ENCODE peak calls at places on chromosomes 16 and 17, in four cellular contexts. X is colonic mucosa; H is CD4-positive, alpha-beta memory T cell; U is A549. Q is an unnamed sample.

GRCh38 chr17:64747938-64748540 is 85.9 kb upstream of the SMURF2 start:
- DNase-seq in X (no peak), H (no peak), U (no peak), Q (no peak)

GRCh38 chr17:67221062-67221998 is 23.7 kb downstream of the HELZ start:
- DNase-seq in X (no peak), H (peak; percentile 33), U (peak; percentile 57), Q (no peak)

GRCh38 chr17:5668557-5669138 is 84.3 kb upstream of the NLRP1 start:
- DNase-seq in X (no peak), H (no peak), U (no peak), Q (no peak)

GRCh38 chr17:49971199-49971847 is 2.3 kb downstream of the DLX4 start:
- DNase-seq in X (no peak), H (no peak), U (no peak), Q (no peak)

GRCh38 chr16:5070431-5071186 is 1.0 kb upstream of the ALG1 start:
- DNase-seq in X (no peak), H (no peak), U (no peak), Q (no peak)

GRCh38 chr17:29909604-29910003 is 20.4 kb downstream of the SSH2 start:
- DNase-seq in X (no peak), H (no peak), U (no peak), Q (no peak)

GRCh38 chr17:58005031-58005727 is 1.9 kb downstream of the SRSF1 start:
- DNase-seq in X (peak; percentile 24), H (no peak), U (no peak), Q (no peak)

GRCh38 chr16:78957328-78958100 is 643.0 kb downstream of the MAF start:
- DNase-seq in X (no peak), H (peak; percentile 3), U (no peak), Q (no peak)

GRCh38 chr17:68302666-68303065 is 11.4 kb downstream of the ARSG start:
- DNase-seq in X (no peak), H (no peak), U (no peak), Q (no peak)

GRCh38 chr17:7034955-7035590 is 742 bp upstream of the SLC16A13 start:
- DNase-seq in X (no peak), H (peak; percentile 65), U (no peak), Q (peak; percentile 74)

GRCh38 chr17:57440522-57441269 is 184.4 kb downstream of the MSI2 start:
- DNase-seq in X (peak; percentile 59), H (peak; percentile 56), U (peak; percentile 59), Q (no peak)

GRCh38 chr16:26801628-26802027 is 265.1 kb upstream of the C16orf82 start:
- DNase-seq in X (no peak), H (no peak), U (no peak), Q (no peak)

GRCh38 chr16:9033125-9033830 is 58.2 kb upstream of the HAPSTR1 start:
- DNase-seq in X (peak; percentile 69), H (no peak), U (peak; percentile 81), Q (peak; percentile 31)

GRCh38 chr17:40696651-40697072 is 6.9 kb downstream of the KRT24 start:
- DNase-seq in X (no peak), H (no peak), U (no peak), Q (no peak)

GRCh38 chr16:53974484-53975115 is 270.6 kb downstream of the FTO start:
- DNase-seq in X (no peak), H (no peak), U (no peak), Q (no peak)

GRCh38 chr17:10292057-10292931 is 80.5 kb downstream of the MYH13 start:
- DNase-seq in X (no peak), H (no peak), U (no peak), Q (no peak)

GRCh38 chr16:24328835-24329418 is 72.8 kb downstream of the CACNG3 start:
- DNase-seq in X (no peak), H (no peak), U (no peak), Q (no peak)

GRCh38 chr17:44256671-44257070 is 11.3 kb downstream of the SLC4A1 start:
- DNase-seq in X (no peak), H (no peak), U (no peak), Q (no peak)

GRCh38 chr17:44255915-44256314 is 12.0 kb downstream of the SLC4A1 start:
- DNase-seq in X (no peak), H (no peak), U (no peak), Q (no peak)

GRCh38 chr17:44258811-44259351 is 9.1 kb downstream of the SLC4A1 start:
- DNase-seq in X (no peak), H (no peak), U (no peak), Q (no peak)

GRCh38 chr17:44260296-44260695 is 7.6 kb downstream of the SLC4A1 start:
- DNase-seq in X (no peak), H (no peak), U (no peak), Q (no peak)

GRCh38 chr17:44257815-44258750 is 9.9 kb downstream of the SLC4A1 start:
- DNase-seq in X (no peak), H (no peak), U (no peak), Q (no peak)
- H3K4me3 ChIP-seq in X (no peak overlapping the region), H (no peak overlapping the region), U (no peak overlapping the region), Q (no peak overlapping the region)

GRCh38 chr16:88936008-88936912 is 40.7 kb downstream of the CBFA2T3 start:
- DNase-seq in X (peak; percentile 75), H (no peak), U (peak; percentile 37), Q (peak; percentile 75)
- H3K4me3 ChIP-seq in X (no peak overlapping the region), H (no peak overlapping the region), U (no peak overlapping the region), Q (peak overlapping the region; percentile 31)

GRCh38 chr17:74431568-74432483 is at the start of gene GPRC5C:
- DNase-seq in X (peak; percentile 96), H (no peak), U (peak; percentile 96), Q (peak; percentile 95)

GRCh38 chr17:74430706-74431567 is 951 bp upstream of the GPRC5C start:
- DNase-seq in X (peak; percentile 91), H (no peak), U (peak; percentile 97), Q (peak; percentile 89)

GRCh38 chr17:74432484-74433391 is 850 bp downstream of the GPRC5C start:
- DNase-seq in X (no peak), H (no peak), U (no peak), Q (no peak)

GRCh38 chr17:74435775-74436359 is 4.0 kb downstream of the GPRC5C start:
- DNase-seq in X (no peak), H (no peak), U (no peak), Q (no peak)

GRCh38 chr17:74433421-74434121 is 1.7 kb downstream of the GPRC5C start:
- DNase-seq in X (no peak), H (no peak), U (no peak), Q (no peak)
- H3K4me3 ChIP-seq in X (peak overlapping the region; percentile 81), H (no peak overlapping the region), U (no peak overlapping the region), Q (no peak overlapping the region)

GRCh38 chr17:76696763-76697701 is 13.7 kb downstream of the MXRA7 start:
- DNase-seq in X (no peak), H (no peak), U (no peak), Q (peak; percentile 30)
- H3K4me3 ChIP-seq in X (no peak overlapping the region), H (no peak overlapping the region), U (no peak overlapping the region), Q (no peak overlapping the region)

DNA sequence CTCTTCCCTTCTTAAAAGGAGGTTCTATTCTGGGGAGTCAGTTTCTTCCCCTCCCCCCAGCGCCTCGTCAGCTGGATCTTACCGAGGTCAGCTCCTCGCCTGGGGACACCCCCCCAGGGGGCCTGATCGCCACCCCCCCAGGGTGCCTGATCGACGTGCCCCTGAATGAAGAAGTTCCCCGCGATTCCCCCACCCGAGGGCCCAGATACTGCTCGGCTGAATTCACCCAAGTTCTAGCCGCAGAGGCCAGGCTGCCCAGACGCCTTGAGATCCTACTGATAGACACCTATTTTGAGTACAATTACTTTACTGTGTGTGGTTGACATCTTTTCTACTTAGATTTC is 1.4 kb downstream of the RAB11FIP3 start:
- DNase-seq in X (no peak), H (no peak), U (no peak), Q (no peak)
- H3K4me3 ChIP-seq in X (peak overlapping the region; percentile 63), H (peak overlapping the region; percentile 54), U (peak overlapping the region; percentile 72), Q (peak overlapping the region; percentile 72)

GRCh38 chr16:71963125-71963875 is 36.9 kb downstream of the PKD1L3 start:
- DNase-seq in X (no peak), H (no peak), U (no peak), Q (no peak)
- H3K4me3 ChIP-seq in X (no peak overlapping the region), H (no peak overlapping the region), U (no peak overlapping the region), Q (no peak overlapping the region)

Q was measured in Peyer's patch.